ENCODE peak calls at places on chromosomes 7 and 10, in nine cellular contexts. One of them, this sample, is unnamed.

GRCh38 chr10:99533496-99534455 is 1.0 kb downstream of the NKX2-3 start:
- DNase-seq in CD8-positive, alpha-beta T cell: no peak
- DNase-seq in astrocyte of the spinal cord: no peak
- DNase-seq in GM23338: peak; percentile 20
- DNase-seq in AG09309: no peak
- DNase-seq in cardiac muscle cell: no peak
- DNase-seq in cardiac fibroblast: no peak
- DNase-seq in CD4-positive, CD25-positive, alpha-beta regulatory T cell: no peak
- DNase-seq in fibroblast of the aortic adventitia: no peak
- DNase-seq in this sample: no peak

GRCh38 chr10:123551259-123551658 is 114.9 kb upstream of the GPR26 start:
- DNase-seq in CD8-positive, alpha-beta T cell: no peak
- DNase-seq in astrocyte of the spinal cord: no peak
- DNase-seq in GM23338: no peak
- DNase-seq in AG09309: no peak
- DNase-seq in cardiac muscle cell: no peak
- DNase-seq in cardiac fibroblast: no peak
- DNase-seq in CD4-positive, CD25-positive, alpha-beta regulatory T cell: no peak
- DNase-seq in fibroblast of the aortic adventitia: no peak
- DNase-seq in this sample: no peak

GRCh38 chr10:103707956-103708626 is 147.3 kb downstream of the SH3PXD2A start:
- DNase-seq in CD8-positive, alpha-beta T cell: no peak
- DNase-seq in astrocyte of the spinal cord: no peak
- DNase-seq in GM23338: no peak
- DNase-seq in AG09309: no peak
- DNase-seq in cardiac muscle cell: no peak
- DNase-seq in cardiac fibroblast: no peak
- DNase-seq in CD4-positive, CD25-positive, alpha-beta regulatory T cell: no peak
- DNase-seq in fibroblast of the aortic adventitia: no peak
- DNase-seq in this sample: no peak

GRCh38 chr7:26507375-26508068 is 215.9 kb downstream of the SNX10 start:
- DNase-seq in CD8-positive, alpha-beta T cell: no peak
- DNase-seq in astrocyte of the spinal cord: no peak
- DNase-seq in GM23338: no peak
- DNase-seq in AG09309: no peak
- DNase-seq in cardiac muscle cell: no peak
- DNase-seq in cardiac fibroblast: no peak
- DNase-seq in CD4-positive, CD25-positive, alpha-beta regulatory T cell: no peak
- DNase-seq in fibroblast of the aortic adventitia: no peak
- DNase-seq in this sample: no peak

GRCh38 chr7:115471891-115472290 is 550.0 kb downstream of the MDFIC start:
- DNase-seq in CD8-positive, alpha-beta T cell: no peak
- DNase-seq in astrocyte of the spinal cord: peak; percentile 48
- DNase-seq in GM23338: no peak
- DNase-seq in AG09309: peak; percentile 51
- DNase-seq in cardiac muscle cell: no peak
- DNase-seq in cardiac fibroblast: no peak
- DNase-seq in CD4-positive, CD25-positive, alpha-beta regulatory T cell: no peak
- DNase-seq in fibroblast of the aortic adventitia: peak; percentile 70
- DNase-seq in this sample: no peak

GRCh38 chr10:133257489-133258065 is 19.1 kb downstream of the ADAM8 start:
- DNase-seq in CD8-positive, alpha-beta T cell: peak; percentile 43
- DNase-seq in astrocyte of the spinal cord: peak; percentile 26
- DNase-seq in GM23338: peak; percentile 82
- DNase-seq in AG09309: no peak
- DNase-seq in cardiac muscle cell: peak; percentile 46
- DNase-seq in cardiac fibroblast: peak; percentile 49
- DNase-seq in CD4-positive, CD25-positive, alpha-beta regulatory T cell: no peak
- DNase-seq in fibroblast of the aortic adventitia: peak; percentile 32
- DNase-seq in this sample: no peak

GRCh38 chr10:121791761-121792160 is 136.1 kb downstream of the ATE1 start:
- DNase-seq in CD8-positive, alpha-beta T cell: no peak
- DNase-seq in astrocyte of the spinal cord: peak; percentile 61
- DNase-seq in GM23338: no peak
- DNase-seq in AG09309: no peak
- DNase-seq in cardiac muscle cell: no peak
- DNase-seq in cardiac fibroblast: peak; percentile 78
- DNase-seq in CD4-positive, CD25-positive, alpha-beta regulatory T cell: no peak
- DNase-seq in fibroblast of the aortic adventitia: no peak
- DNase-seq in this sample: no peak

GRCh38 chr7:2663121-2663886 is 24.7 kb upstream of the AMZ1 start:
- DNase-seq in CD8-positive, alpha-beta T cell: no peak
- DNase-seq in astrocyte of the spinal cord: no peak
- DNase-seq in GM23338: no peak
- DNase-seq in AG09309: no peak
- DNase-seq in cardiac muscle cell: no peak
- DNase-seq in cardiac fibroblast: no peak
- DNase-seq in CD4-positive, CD25-positive, alpha-beta regulatory T cell: no peak
- DNase-seq in fibroblast of the aortic adventitia: no peak
- DNase-seq in this sample: no peak

GRCh38 chr7:152050547-152050971 is 25.1 kb downstream of the GALNT11 start:
- DNase-seq in CD8-positive, alpha-beta T cell: no peak
- DNase-seq in astrocyte of the spinal cord: peak; percentile 76
- DNase-seq in GM23338: no peak
- DNase-seq in AG09309: no peak
- DNase-seq in cardiac muscle cell: no peak
- DNase-seq in cardiac fibroblast: no peak
- DNase-seq in CD4-positive, CD25-positive, alpha-beta regulatory T cell: no peak
- DNase-seq in fibroblast of the aortic adventitia: peak; percentile 77
- DNase-seq in this sample: no peak

GRCh38 chr10:22308390-22308789 is 7.8 kb upstream of the COMMD3 start:
- DNase-seq in CD8-positive, alpha-beta T cell: no peak
- DNase-seq in astrocyte of the spinal cord: no peak
- DNase-seq in GM23338: no peak
- DNase-seq in AG09309: no peak
- DNase-seq in cardiac muscle cell: no peak
- DNase-seq in cardiac fibroblast: peak; percentile 73
- DNase-seq in CD4-positive, CD25-positive, alpha-beta regulatory T cell: peak; percentile 82
- DNase-seq in fibroblast of the aortic adventitia: peak; percentile 59
- DNase-seq in this sample: no peak

GRCh38 chr7:10429516-10429915 is 544.2 kb upstream of the PHF14 start:
- DNase-seq in CD8-positive, alpha-beta T cell: no peak
- DNase-seq in astrocyte of the spinal cord: no peak
- DNase-seq in GM23338: peak; percentile 3
- DNase-seq in AG09309: no peak
- DNase-seq in cardiac muscle cell: no peak
- DNase-seq in cardiac fibroblast: no peak
- DNase-seq in CD4-positive, CD25-positive, alpha-beta regulatory T cell: no peak
- DNase-seq in fibroblast of the aortic adventitia: no peak
- DNase-seq in this sample: no peak

GRCh38 chr10:79142064-79142491 is 73.3 kb downstream of the ZMIZ1 start:
- DNase-seq in CD8-positive, alpha-beta T cell: no peak
- DNase-seq in astrocyte of the spinal cord: peak; percentile 53
- DNase-seq in GM23338: no peak
- DNase-seq in AG09309: peak; percentile 62
- DNase-seq in cardiac muscle cell: peak; percentile 69
- DNase-seq in cardiac fibroblast: peak; percentile 46
- DNase-seq in CD4-positive, CD25-positive, alpha-beta regulatory T cell: no peak
- DNase-seq in fibroblast of the aortic adventitia: peak; percentile 79
- DNase-seq in this sample: no peak

GRCh38 chr10:21396889-21397288 is 128.6 kb downstream of the SKIDA1 start:
- DNase-seq in CD8-positive, alpha-beta T cell: no peak
- DNase-seq in astrocyte of the spinal cord: no peak
- DNase-seq in GM23338: no peak
- DNase-seq in AG09309: no peak
- DNase-seq in cardiac muscle cell: no peak
- DNase-seq in cardiac fibroblast: no peak
- DNase-seq in CD4-positive, CD25-positive, alpha-beta regulatory T cell: no peak
- DNase-seq in fibroblast of the aortic adventitia: no peak
- DNase-seq in this sample: no peak

GRCh38 chr7:94394058-94394398 is 667 bp upstream of the COL1A2 start:
- DNase-seq in CD8-positive, alpha-beta T cell: no peak
- DNase-seq in astrocyte of the spinal cord: no peak
- DNase-seq in GM23338: no peak
- DNase-seq in AG09309: no peak
- DNase-seq in cardiac muscle cell: no peak
- DNase-seq in cardiac fibroblast: peak; percentile 66
- DNase-seq in CD4-positive, CD25-positive, alpha-beta regulatory T cell: no peak
- DNase-seq in fibroblast of the aortic adventitia: peak; percentile 85
- DNase-seq in this sample: no peak
- H3K4me3 ChIP-seq in CD8-positive, alpha-beta T cell: no peak overlapping the region
- H3K4me3 ChIP-seq in astrocyte of the spinal cord: peak overlapping the region; percentile 61
- H3K4me3 ChIP-seq in GM23338: peak overlapping the region; percentile 80
- H3K4me3 ChIP-seq in AG09309: peak overlapping the region; percentile 87
- H3K4me3 ChIP-seq in cardiac muscle cell: peak overlapping the region; percentile 23
- H3K4me3 ChIP-seq in cardiac fibroblast: peak overlapping the region; percentile 76
- H3K4me3 ChIP-seq in CD4-positive, CD25-positive, alpha-beta regulatory T cell: no peak overlapping the region
- H3K4me3 ChIP-seq in fibroblast of the aortic adventitia: peak overlapping the region; percentile 96
- H3K4me3 ChIP-seq in this sample: no peak overlapping the region

GRCh38 chr10:31749293-31749692 is 179.3 kb downstream of the ARHGAP12 start:
- DNase-seq in CD8-positive, alpha-beta T cell: no peak
- DNase-seq in astrocyte of the spinal cord: peak; percentile 51
- DNase-seq in GM23338: no peak
- DNase-seq in AG09309: no peak
- DNase-seq in cardiac muscle cell: no peak
- DNase-seq in cardiac fibroblast: no peak
- DNase-seq in CD4-positive, CD25-positive, alpha-beta regulatory T cell: no peak
- DNase-seq in fibroblast of the aortic adventitia: no peak
- DNase-seq in this sample: no peak
- H3K4me3 ChIP-seq in CD8-positive, alpha-beta T cell: no peak overlapping the region
- H3K4me3 ChIP-seq in astrocyte of the spinal cord: no peak overlapping the region
- H3K4me3 ChIP-seq in GM23338: no peak overlapping the region
- H3K4me3 ChIP-seq in AG09309: no peak overlapping the region
- H3K4me3 ChIP-seq in cardiac muscle cell: no peak overlapping the region
- H3K4me3 ChIP-seq in cardiac fibroblast: no peak overlapping the region
- H3K4me3 ChIP-seq in CD4-positive, CD25-positive, alpha-beta regulatory T cell: no peak overlapping the region
- H3K4me3 ChIP-seq in fibroblast of the aortic adventitia: no peak overlapping the region
- H3K4me3 ChIP-seq in this sample: no peak overlapping the region

GRCh38 chr10:70578371-70578947 is 24.1 kb downstream of the PRF1 start:
- DNase-seq in CD8-positive, alpha-beta T cell: peak; percentile 75
- DNase-seq in astrocyte of the spinal cord: peak; percentile 98
- DNase-seq in GM23338: no peak
- DNase-seq in AG09309: no peak
- DNase-seq in cardiac muscle cell: peak; percentile 29
- DNase-seq in cardiac fibroblast: peak; percentile 80
- DNase-seq in CD4-positive, CD25-positive, alpha-beta regulatory T cell: peak; percentile 86
- DNase-seq in fibroblast of the aortic adventitia: peak; percentile 85
- DNase-seq in this sample: peak; percentile 87
- H3K4me3 ChIP-seq in CD8-positive, alpha-beta T cell: no peak overlapping the region
- H3K4me3 ChIP-seq in astrocyte of the spinal cord: no peak overlapping the region
- H3K4me3 ChIP-seq in GM23338: no peak overlapping the region
- H3K4me3 ChIP-seq in AG09309: no peak overlapping the region
- H3K4me3 ChIP-seq in cardiac muscle cell: no peak overlapping the region
- H3K4me3 ChIP-seq in cardiac fibroblast: no peak overlapping the region
- H3K4me3 ChIP-seq in CD4-positive, CD25-positive, alpha-beta regulatory T cell: peak overlapping the region; percentile 47
- H3K4me3 ChIP-seq in fibroblast of the aortic adventitia: no peak overlapping the region
- H3K4me3 ChIP-seq in this sample: no peak overlapping the region

GRCh38 chr7:77315102-77315501 is 101.0 kb downstream of the GSAP start:
- DNase-seq in CD8-positive, alpha-beta T cell: no peak
- DNase-seq in astrocyte of the spinal cord: no peak
- DNase-seq in GM23338: no peak
- DNase-seq in AG09309: no peak
- DNase-seq in cardiac muscle cell: no peak
- DNase-seq in cardiac fibroblast: peak; percentile 17
- DNase-seq in CD4-positive, CD25-positive, alpha-beta regulatory T cell: no peak
- DNase-seq in fibroblast of the aortic adventitia: peak; percentile 87
- DNase-seq in this sample: no peak
- H3K4me3 ChIP-seq in CD8-positive, alpha-beta T cell: no peak overlapping the region
- H3K4me3 ChIP-seq in astrocyte of the spinal cord: no peak overlapping the region
- H3K4me3 ChIP-seq in GM23338: no peak overlapping the region
- H3K4me3 ChIP-seq in AG09309: no peak overlapping the region
- H3K4me3 ChIP-seq in cardiac muscle cell: no peak overlapping the region
- H3K4me3 ChIP-seq in cardiac fibroblast: no peak overlapping the region
- H3K4me3 ChIP-seq in CD4-positive, CD25-positive, alpha-beta regulatory T cell: no peak overlapping the region
- H3K4me3 ChIP-seq in fibroblast of the aortic adventitia: no peak overlapping the region
- H3K4me3 ChIP-seq in this sample: no peak overlapping the region

GRCh38 chr7:138838166-138838565 is 40.2 kb upstream of the ATP6V0A4 start:
- DNase-seq in CD8-positive, alpha-beta T cell: no peak
- DNase-seq in astrocyte of the spinal cord: no peak
- DNase-seq in GM23338: peak; percentile 51
- DNase-seq in AG09309: no peak
- DNase-seq in cardiac muscle cell: peak; percentile 44
- DNase-seq in cardiac fibroblast: no peak
- DNase-seq in CD4-positive, CD25-positive, alpha-beta regulatory T cell: no peak
- DNase-seq in fibroblast of the aortic adventitia: no peak
- DNase-seq in this sample: no peak

GRCh38 chr7:138833596-138833995 is 35.6 kb upstream of the ATP6V0A4 start:
- DNase-seq in CD8-positive, alpha-beta T cell: no peak
- DNase-seq in astrocyte of the spinal cord: no peak
- DNase-seq in GM23338: no peak
- DNase-seq in AG09309: no peak
- DNase-seq in cardiac muscle cell: no peak
- DNase-seq in cardiac fibroblast: no peak
- DNase-seq in CD4-positive, CD25-positive, alpha-beta regulatory T cell: no peak
- DNase-seq in fibroblast of the aortic adventitia: no peak
- DNase-seq in this sample: no peak

GRCh38 chr7:138834583-138834982 is 36.6 kb upstream of the ATP6V0A4 start:
- DNase-seq in CD8-positive, alpha-beta T cell: no peak
- DNase-seq in astrocyte of the spinal cord: no peak
- DNase-seq in GM23338: no peak
- DNase-seq in AG09309: no peak
- DNase-seq in cardiac muscle cell: no peak
- DNase-seq in cardiac fibroblast: no peak
- DNase-seq in CD4-positive, CD25-positive, alpha-beta regulatory T cell: no peak
- DNase-seq in fibroblast of the aortic adventitia: no peak
- DNase-seq in this sample: no peak

GRCh38 chr7:138835087-138835486 is 37.1 kb upstream of the ATP6V0A4 start:
- DNase-seq in CD8-positive, alpha-beta T cell: no peak
- DNase-seq in astrocyte of the spinal cord: no peak
- DNase-seq in GM23338: no peak
- DNase-seq in AG09309: no peak
- DNase-seq in cardiac muscle cell: no peak
- DNase-seq in cardiac fibroblast: no peak
- DNase-seq in CD4-positive, CD25-positive, alpha-beta regulatory T cell: no peak
- DNase-seq in fibroblast of the aortic adventitia: no peak
- DNase-seq in this sample: no peak

GRCh38 chr7:138837627-138838026 is 39.6 kb upstream of the ATP6V0A4 start:
- DNase-seq in CD8-positive, alpha-beta T cell: no peak
- DNase-seq in astrocyte of the spinal cord: no peak
- DNase-seq in GM23338: no peak
- DNase-seq in AG09309: no peak
- DNase-seq in cardiac muscle cell: no peak
- DNase-seq in cardiac fibroblast: peak; percentile 11
- DNase-seq in CD4-positive, CD25-positive, alpha-beta regulatory T cell: no peak
- DNase-seq in fibroblast of the aortic adventitia: peak; percentile 24
- DNase-seq in this sample: no peak
- H3K4me3 ChIP-seq in CD8-positive, alpha-beta T cell: no peak overlapping the region
- H3K4me3 ChIP-seq in astrocyte of the spinal cord: no peak overlapping the region
- H3K4me3 ChIP-seq in GM23338: no peak overlapping the region
- H3K4me3 ChIP-seq in AG09309: no peak overlapping the region
- H3K4me3 ChIP-seq in cardiac muscle cell: no peak overlapping the region
- H3K4me3 ChIP-seq in cardiac fibroblast: no peak overlapping the region
- H3K4me3 ChIP-seq in CD4-positive, CD25-positive, alpha-beta regulatory T cell: no peak overlapping the region
- H3K4me3 ChIP-seq in fibroblast of the aortic adventitia: no peak overlapping the region
- H3K4me3 ChIP-seq in this sample: no peak overlapping the region